ENCODE peak calls at places on chromosomes 6 and 20, in four cellular contexts. Z is HCT116, R is HepG2, I is H1. V is an unnamed sample.

GRCh38 chr20:60338556-60338955 is 380.3 kb downstream of the CDH26 start:
- DNase-seq in Z (no peak), R (no peak), I (no peak), V (no peak)

GRCh38 chr6:104462811-104463599 is 396.7 kb downstream of the HACE1 start:
- DNase-seq in Z (no peak), R (peak; percentile 34), I (no peak), V (no peak)

GRCh38 chr6:119978274-119978889 is 628.8 kb upstream of the MAN1A1 start:
- DNase-seq in Z (no peak), R (peak; percentile 15), I (no peak), V (no peak)

GRCh38 chr20:38412877-38413577 is 22.1 kb downstream of the SNHG17 start:
- DNase-seq in Z (no peak), R (no peak), I (no peak), V (no peak)

GRCh38 chr6:52990342-52990741 is 4.7 kb downstream of the GSTA4 start:
- DNase-seq in Z (no peak), R (no peak), I (no peak), V (peak; percentile 8)

GRCh38 chr6:52664991-52665686 is 5.8 kb upstream of the TMEM14A start:
- DNase-seq in Z (no peak), R (no peak), I (no peak), V (no peak)

GRCh38 chr20:48259456-48259855 is 474.2 kb upstream of the SULF2 start:
- DNase-seq in Z (no peak), R (no peak), I (no peak), V (no peak)

GRCh38 chr6:45746046-45746445 is 269.6 kb downstream of the CLIC5 start:
- DNase-seq in Z (no peak), R (no peak), I (no peak), V (no peak)

GRCh38 chr20:55472704-55473103 is 532.6 kb downstream of the CBLN4 start:
- DNase-seq in Z (no peak), R (peak; percentile 21), I (no peak), V (no peak)

GRCh38 chr6:170473226-170473789 is 79.8 kb downstream of the PSMB1 start:
- DNase-seq in Z (no peak), R (no peak), I (no peak), V (no peak)

GRCh38 chr6:32188381-32189081 is 1.5 kb downstream of the PBX2 start:
- DNase-seq in Z (no peak), R (no peak), I (no peak), V (no peak)

GRCh38 chr6:160160450-160160849 is 38.8 kb downstream of the SLC22A1 start:
- DNase-seq in Z (no peak), R (peak; percentile 72), I (no peak), V (peak; percentile 41)
- TF ChIP-seq SRF in Z (no peak), R (no peak), I (no peak), V (no peak)

DNA sequence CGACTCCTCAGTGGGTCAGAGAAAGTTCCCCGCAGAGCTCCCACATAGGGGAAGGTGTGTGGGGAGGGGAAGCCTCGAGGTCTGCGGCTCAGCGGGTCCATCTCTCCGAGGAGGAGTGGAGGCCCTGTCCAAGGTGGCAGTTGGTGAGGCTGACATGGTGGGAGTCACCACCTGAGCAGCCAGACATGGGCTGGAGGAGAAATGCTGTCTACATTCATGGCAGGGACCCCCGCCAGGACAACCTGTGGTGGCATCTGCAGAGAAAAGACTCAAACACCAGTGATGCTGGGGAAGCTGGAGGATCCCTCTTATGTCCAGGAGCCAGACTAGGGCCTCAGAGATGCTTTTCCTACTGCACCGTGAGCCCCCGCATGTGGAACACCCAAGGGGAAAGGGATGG is 49.8 kb downstream of the BMP7 start:
- DNase-seq in Z (no peak), R (no peak), I (no peak), V (no peak)
- TF ChIP-seq SRF in Z (no peak), R (no peak), I (no peak), V (no peak)

DNA sequence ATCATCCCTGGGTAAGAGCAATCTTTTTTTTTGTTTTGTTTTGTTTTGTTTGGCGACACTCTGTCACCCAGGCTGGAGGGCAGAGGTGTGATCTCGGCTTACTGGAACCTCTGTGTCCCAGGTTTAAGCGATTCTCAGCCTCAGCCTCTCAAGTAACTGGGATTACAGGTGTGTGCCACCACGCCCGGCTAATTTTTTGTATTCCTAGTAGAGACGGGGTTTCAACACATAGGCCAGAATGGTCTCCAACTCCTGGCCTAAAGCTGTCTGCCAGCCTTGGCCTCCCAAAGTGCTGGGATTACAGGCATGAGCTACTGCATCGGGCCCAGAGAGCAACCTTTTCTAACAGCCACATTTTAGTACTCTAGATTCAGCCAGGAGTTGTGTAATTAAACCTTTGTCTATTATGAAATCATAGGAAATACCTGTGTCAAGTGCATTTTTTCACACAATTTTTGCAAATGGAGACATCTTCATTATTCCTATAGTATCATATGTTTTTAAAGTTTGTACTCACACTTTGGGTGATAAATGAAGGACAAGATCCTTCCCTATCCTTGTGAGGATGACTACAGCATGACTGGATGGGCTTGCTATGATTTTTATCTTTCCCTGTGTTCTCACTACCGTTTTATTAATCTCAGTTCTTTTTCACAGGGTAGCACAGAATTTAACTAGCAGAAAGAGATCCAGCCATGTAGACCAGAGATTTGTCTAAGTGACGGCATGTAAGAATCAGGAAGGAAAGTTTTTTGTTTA is 82.6 kb downstream of the OR2B2 start:
- DNase-seq in Z (no peak), R (peak; percentile 32), I (no peak), V (no peak)
- TF ChIP-seq SRF in Z (no peak), R (no peak), I (no peak), V (no peak)

GRCh38 chr6:30227763-30228487 is 14.7 kb upstream of the TRIM26 start:
- DNase-seq in Z (no peak), R (no peak), I (no peak), V (no peak)
- TF ChIP-seq SRF in Z (no peak), R (no peak), I (no peak), V (no peak)

GRCh38 chr6:106648651-106649308 is 19.4 kb downstream of the QRSL1 start:
- DNase-seq in Z (no peak), R (no peak), I (no peak), V (no peak)
- TF ChIP-seq SRF in Z (no peak), R (no peak), I (no peak), V (no peak)

DNA sequence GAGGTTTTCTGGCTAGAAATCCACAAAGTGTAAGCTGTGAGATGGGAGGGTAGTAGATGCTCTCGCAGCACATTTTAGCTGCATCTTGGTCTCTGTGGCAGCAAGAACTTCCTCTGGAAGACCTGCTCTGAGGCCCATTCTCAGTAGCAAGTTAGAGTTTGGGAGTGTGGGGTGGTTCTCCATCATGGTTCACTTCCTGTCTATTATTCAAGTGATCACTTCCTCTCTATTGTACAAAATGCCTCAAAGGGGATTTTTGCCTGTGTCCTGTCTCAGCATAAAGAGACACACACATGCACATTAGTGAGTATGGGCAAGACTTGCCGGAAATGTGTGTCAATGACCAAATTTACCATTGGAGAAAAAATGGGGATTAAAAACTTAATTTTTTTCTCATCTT is 42.5 kb downstream of the LYRM2 start:
- DNase-seq in Z (no peak), R (no peak), I (no peak), V (no peak)
- TF ChIP-seq SRF in Z (no peak), R (no peak), I (no peak), V (no peak)

GRCh38 chr6:85458184-85458583 is 8.3 kb downstream of the NT5E start:
- DNase-seq in Z (no peak), R (no peak), I (no peak), V (no peak)
- TF ChIP-seq SRF in Z (no peak), R (no peak), I (no peak), V (no peak)

DNA sequence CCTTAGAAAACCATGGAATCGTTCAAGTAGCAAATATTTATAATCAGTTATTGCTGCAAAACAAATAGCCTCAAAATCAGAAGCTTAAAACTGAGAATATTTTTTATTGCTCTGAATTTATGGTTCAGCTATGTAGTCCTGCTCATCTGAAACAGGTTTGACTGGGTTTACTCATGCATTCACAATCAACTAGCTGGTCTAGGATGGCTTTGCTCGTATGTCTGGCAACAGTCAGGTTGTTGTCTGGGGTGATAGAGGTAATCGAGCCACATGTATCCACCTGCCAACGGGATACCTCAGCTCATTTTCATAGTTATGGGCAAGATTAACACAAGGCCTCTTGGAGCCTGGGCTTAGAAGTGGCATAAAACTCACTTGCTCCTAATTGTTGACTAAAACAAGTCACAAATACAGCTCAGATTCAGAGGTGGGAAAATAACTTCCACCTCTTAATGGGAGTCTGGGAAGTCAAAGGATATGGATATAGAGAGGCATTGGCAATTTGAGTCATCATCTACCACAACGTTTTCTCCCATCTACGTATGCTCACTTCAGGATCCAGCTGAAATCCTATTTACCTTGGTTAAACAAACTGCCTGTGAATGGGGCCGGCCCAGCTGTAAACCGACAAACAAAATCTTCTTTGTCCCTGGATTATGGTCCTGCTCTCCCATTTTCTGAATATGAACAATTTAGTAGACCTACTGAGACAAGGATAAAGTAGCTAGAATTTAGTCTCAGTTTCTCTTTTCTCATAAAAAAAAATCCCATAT is 54.5 kb upstream of the TENT5A start:
- DNase-seq in Z (no peak), R (peak; percentile 81), I (no peak), V (no peak)
- TF ChIP-seq SRF in Z (no peak), R (no peak), I (no peak), V (no peak)

GRCh38 chr6:44264154-44265002 is 973 bp downstream of the NFKBIE start:
- DNase-seq in Z (no peak), R (no peak), I (no peak), V (peak; percentile 65)
- TF ChIP-seq SRF in Z (no peak), R (no peak), I (no peak), V (no peak)